ENCODE peak calls at places on chromosomes 13 and 19, in five cellular contexts. N is NAMALWA; G is retinal pigment epithelial cell; Z is aorta; U is stimulated activated CD4-positive, alpha-beta T cell treated with anti-CD3 and anti-CD28 coated beads, TNF-alpha, amount 100 ng/mL, for 4 hours. X is an unnamed sample.

GRCh38 chr13:36839981-36840380 is 21.0 kb downstream of the RFXAP start:
- DNase-seq in N (no peak), G (no peak), U (no peak), Z (no peak), X (no peak)

GRCh38 chr19:54115071-54116063 is at the start of the genes PRPF31 and TFPT:
- DNase-seq in U (peak), G (peak), Z (peak), N (peak), X (peak)

GRCh38 chr13:111460548-111461444 is 140.4 kb downstream of the TEX29 start:
- DNase-seq in N (peak), Z (no peak), U (no peak), G (no peak), X (no peak)

GRCh38 chr13:35598790-35599369 is 122.4 kb upstream of the MAB21L1 start:
- DNase-seq in G (no peak), U (no peak), Z (no peak), N (no peak), X (no peak)

GRCh38 chr13:39419866-39420265 is 183.1 kb downstream of the LHFPL6 start:
- DNase-seq in N (peak), Z (no peak), G (no peak), U (no peak), X (no peak)

GRCh38 chr19:10753305-10753704 is 35.4 kb downstream of the DNM2 start:
- DNase-seq in U (no peak), G (no peak), N (no peak), Z (no peak), X (no peak)

GRCh38 chr19:53088091-53088490 is 15.1 kb downstream of the ZNF160 start:
- DNase-seq in N (no peak), G (no peak), Z (no peak), U (no peak), X (no peak)

GRCh38 chr13:22141636-22142035 is 470.8 kb downstream of the FGF9 start:
- DNase-seq in N (no peak), G (no peak), Z (no peak), U (no peak), X (no peak)

GRCh38 chr19:55476100-55476775 is at the start of gene ZNF628:
- DNase-seq in Z (peak), U (peak), G (peak), N (peak), X (peak)

GRCh38 chr19:54356444-54357056 is 8.2 kb downstream of the LAIR1 start:
- DNase-seq in Z (no peak), N (no peak), U (no peak), G (no peak), X (no peak)

GRCh38 chr13:20363604-20364003 is 131.5 kb upstream of the GJB6 start:
- DNase-seq in G (no peak), U (no peak), Z (no peak), N (no peak), X (no peak)

GRCh38 chr13:94342436-94343242 is 136.8 kb downstream of the DCT start:
- DNase-seq in N (no peak), Z (no peak), U (no peak), G (no peak), X (no peak)

GRCh38 chr13:45015300-45015699 is 26.0 kb downstream of the GPALPP1 start:
- DNase-seq in Z (no peak), U (no peak), N (no peak), G (no peak), X (no peak)

GRCh38 chr19:33098023-33098652 is 17.2 kb downstream of the GPATCH1 start:
- DNase-seq in U (no peak), Z (no peak), G (no peak), N (no peak), X (no peak)

GRCh38 chr19:29629836-29630534 is 23.9 kb downstream of the POP4 start:
- DNase-seq in Z (no peak), N (no peak), G (no peak), U (no peak), X (no peak)

X was measured in psoas muscle.